ENCODE peak calls at places on chromosomes 13 and 19, in ten cellular contexts. B is right cardiac atrium, H is AG10803, Z is NCI-H510A, W is HS-27A, N is aorta, C is lower leg skin, I is colonic mucosa, K is heart right ventricle, Y is kidney epithelial cell. F is an unnamed sample.

GRCh38 chr13:97278395-97279078 is 56.4 kb downstream of the MBNL2 start:
- DNase-seq in B (no peak), H (peak; percentile 50), Z (no peak), W (no peak), N (no peak), C (no peak), I (peak; percentile 48), K (no peak), Y (no peak), F (no peak)

GRCh38 chr13:99498304-99499161 is 2.7 kb upstream of the TM9SF2 start:
- DNase-seq in B (peak; percentile 96), H (peak; percentile 97), Z (peak; percentile 88), W (peak; percentile 33), N (peak; percentile 98), C (peak; percentile 99), I (peak; percentile 98), K (peak; percentile 97), Y (peak; percentile 90), F (peak; percentile 94)

GRCh38 chr19:21848706-21849105 is 12.7 kb upstream of the ZNF43 start:
- DNase-seq in B (no peak), H (no peak), Z (no peak), W (no peak), N (no peak), C (no peak), I (no peak), K (no peak), Y (no peak), F (no peak)

GRCh38 chr19:46902402-46902766 is 41.6 kb downstream of the ARHGAP35 start:
- DNase-seq in B (no peak), H (peak; percentile 45), Z (peak; percentile 34), W (no peak), N (no peak), C (no peak), I (no peak), K (no peak), Y (no peak), F (no peak)

GRCh38 chr13:39530996-39531395 is 72.0 kb downstream of the LHFPL6 start:
- DNase-seq in B (no peak), H (peak; percentile 40), Z (no peak), W (no peak), N (no peak), C (no peak), I (no peak), K (no peak), Y (no peak), F (no peak)

GRCh38 chr19:31354919-31355318 is 5.7 kb upstream of the TSHZ3 start:
- DNase-seq in B (no peak), H (no peak), Z (no peak), W (no peak), N (no peak), C (no peak), I (no peak), K (no peak), Y (no peak), F (no peak)

GRCh38 chr19:52566588-52566987 is 3.5 kb upstream of the ZNF701 start:
- DNase-seq in B (no peak), H (peak; percentile 10), Z (no peak), W (peak; percentile 22), N (no peak), C (no peak), I (no peak), K (no peak), Y (no peak), F (no peak)

GRCh38 chr13:84237181-84237580 is 354.9 kb upstream of the SLITRK1 start:
- DNase-seq in B (no peak), H (no peak), Z (no peak), W (no peak), N (no peak), C (no peak), I (no peak), K (no peak), Y (no peak), F (no peak)

GRCh38 chr13:31967155-31967554 is 64.4 kb upstream of the FRY start:
- DNase-seq in B (no peak), H (no peak), Z (no peak), W (no peak), N (no peak), C (no peak), I (no peak), K (no peak), Y (no peak), F (no peak)

F was measured in gastrocnemius medialis.